ENCODE peak calls at places on chromosomes 12 and 14, in eight cellular contexts. T is T follicular helper cell; N is activated naive CD4-positive, alpha-beta T cell treated with anti-CD3 and anti-CD28 coated beads for 36 hours; H is fibroblast of pulmonary artery; J is T-helper 1 cell; Y is GM10248; X is GM23338; I is type B pancreatic cell. W is an unnamed sample.

GRCh38 chr14:67973415-67973814 is 153.8 kb downstream of the RAD51B start:
- DNase-seq in I (no peak), Y (no peak), N (no peak), T (no peak), X (no peak), H (no peak), J (no peak), W (no peak)

GRCh38 chr14:50344831-50345563 is 32.9 kb downstream of the DMAC2L start:
- DNase-seq in T (no peak), J (no peak), I (no peak), X (no peak), N (no peak), H (no peak), Y (no peak), W (no peak)

GRCh38 chr14:61566537-61567225 is 128.6 kb upstream of the HIF1A start:
- DNase-seq in J (no peak), Y (no peak), I (no peak), N (no peak), H (peak), X (no peak), T (no peak), W (no peak)

GRCh38 chr14:91158091-91158790 is 44.4 kb downstream of the DGLUCY start:
- DNase-seq in Y (no peak), T (no peak), X (no peak), I (no peak), H (no peak), J (no peak), N (no peak), W (no peak)

GRCh38 chr14:103634156-103634555 is 5.1 kb downstream of the KLC1 start:
- DNase-seq in Y (no peak), I (no peak), J (no peak), N (no peak), T (no peak), X (no peak), H (no peak), W (no peak)

GRCh38 chr12:107377596-107378385 is 284.4 kb upstream of the CRY1 start:
- DNase-seq in J (no peak), I (no peak), H (no peak), Y (no peak), X (no peak), T (no peak), N (no peak), W (no peak)

GRCh38 chr12:121287267-121287954 is 9.1 kb downstream of the CAMKK2 start:
- DNase-seq in N (no peak), H (peak), Y (no peak), T (no peak), I (no peak), J (no peak), X (no peak), W (no peak)

GRCh38 chr14:75725481-75725880 is 64.4 kb downstream of the TTLL5 start:
- DNase-seq in J (no peak), Y (no peak), I (no peak), T (no peak), X (no peak), H (peak), N (no peak), W (no peak)

GRCh38 chr14:26794731-26795130 is 196.9 kb upstream of the NOVA1 start:
- DNase-seq in J (no peak), X (no peak), H (peak), N (no peak), Y (no peak), T (no peak), I (no peak), W (no peak)

GRCh38 chr12:47941475-47942326 is 21.7 kb upstream of the TMEM106C start:
- DNase-seq in Y (no peak), I (no peak), T (no peak), N (no peak), J (no peak), H (no peak), X (peak), W (no peak)

GRCh38 chr12:22287776-22288621 is 46.5 kb downstream of the ST8SIA1 start:
- DNase-seq in T (no peak), I (no peak), X (peak), H (peak), N (peak), Y (no peak), J (peak), W (no peak)

GRCh38 chr14:29144598-29144997 is 378.0 kb downstream of the FOXG1 start:
- DNase-seq in J (no peak), T (no peak), H (peak), X (no peak), N (no peak), Y (no peak), I (no peak), W (no peak)

GRCh38 chr12:67625004-67625403 is 23.5 kb upstream of the DYRK2 start:
- DNase-seq in I (no peak), Y (no peak), H (no peak), J (no peak), X (no peak), T (no peak), N (no peak), W (no peak)

W was measured in esophagus muscularis mucosa.